ENCODE peak calls at places on chromosomes 6 and 20, in seven cellular contexts. O is transverse colon, N is SK-N-SH, K is tibial nerve, G is sigmoid colon, Y is stomach, U is esophagus muscularis mucosa. Q is an unnamed sample.

GRCh38 chr20:44066645-44067606 is 120.1 kb downstream of the JPH2 start:
- DNase-seq in O (no peak), N (peak; percentile 48), K (no peak), G (no peak), Y (peak; percentile 19), U (peak; percentile 87), Q (no peak)

GRCh38 chr6:139271056-139271455 is 20.7 kb downstream of the TXLNB start:
- DNase-seq in O (peak; percentile 32), N (no peak), K (no peak), G (no peak), Y (no peak), U (no peak), Q (no peak)

GRCh38 chr6:69022991-69023390 is 387.9 kb downstream of the ADGRB3 start:
- DNase-seq in O (no peak), N (no peak), K (no peak), G (no peak), Y (no peak), U (no peak), Q (no peak)

GRCh38 chr6:22082278-22082677 is 214.6 kb downstream of the PRL start:
- DNase-seq in O (no peak), N (no peak), K (no peak), G (no peak), Y (no peak), U (no peak), Q (no peak)

GRCh38 chr6:133854167-133854632 is 34.7 kb upstream of the TCF21 start:
- DNase-seq in O (no peak), N (no peak), K (no peak), G (no peak), Y (no peak), U (no peak), Q (no peak)

GRCh38 chr6:147106759-147107401 is 97.3 kb upstream of the STXBP5 start:
- DNase-seq in O (no peak), N (no peak), K (no peak), G (no peak), Y (no peak), U (no peak), Q (no peak)

GRCh38 chr6:54018722-54019121 is 92.5 kb upstream of the MLIP start:
- DNase-seq in O (no peak), N (no peak), K (no peak), G (no peak), Y (no peak), U (no peak), Q (no peak)

GRCh38 chr6:167140589-167141474 is 16.9 kb downstream of the GPR31 start:
- DNase-seq in O (peak; percentile 42), N (no peak), K (no peak), G (no peak), Y (no peak), U (no peak), Q (no peak)

GRCh38 chr20:37651932-37652331 is 41.9 kb upstream of the CTNNBL1 start:
- DNase-seq in O (peak; percentile 31), N (peak; percentile 68), K (no peak), G (no peak), Y (peak; percentile 71), U (no peak), Q (no peak)

GRCh38 chr6:68086199-68086598 is 548.9 kb upstream of the ADGRB3 start:
- DNase-seq in O (no peak), N (no peak), K (no peak), G (no peak), Y (no peak), U (no peak), Q (no peak)

GRCh38 chr6:14713008-14713452 is 532.8 kb upstream of the JARID2 start:
- DNase-seq in O (no peak), N (no peak), K (no peak), G (peak; percentile 83), Y (no peak), U (no peak), Q (peak; percentile 53)

GRCh38 chr6:164039954-164040375 is 625.4 kb downstream of the QKI start:
- DNase-seq in O (peak; percentile 19), N (no peak), K (no peak), G (peak; percentile 70), Y (peak; percentile 45), U (no peak), Q (peak; percentile 75)

GRCh38 chr20:20530428-20531151 is 162.7 kb downstream of the INSM1 start:
- DNase-seq in O (no peak), N (no peak), K (no peak), G (no peak), Y (no peak), U (no peak), Q (no peak)

GRCh38 chr20:38094373-38094775 is 60.8 kb downstream of the RPRD1B start:
- DNase-seq in O (peak; percentile 33), N (no peak), K (peak; percentile 41), G (peak; percentile 83), Y (peak; percentile 36), U (peak; percentile 68), Q (no peak)

GRCh38 chr20:31667315-31668285 is 29.9 kb downstream of the COX4I2 start:
- DNase-seq in O (no peak), N (no peak), K (no peak), G (no peak), Y (no peak), U (no peak), Q (no peak)

GRCh38 chr6:38554700-38555413 is 84.9 kb downstream of the BTBD9 start:
- DNase-seq in O (no peak), N (no peak), K (no peak), G (no peak), Y (no peak), U (no peak), Q (no peak)

GRCh38 chr6:4797590-4797989 is 21.4 kb downstream of the CDYL start:
- DNase-seq in O (no peak), N (no peak), K (no peak), G (no peak), Y (no peak), U (no peak), Q (no peak)

GRCh38 chr6:110331816-110332215 is 26.3 kb downstream of the METTL24 start:
- DNase-seq in O (peak; percentile 13), N (peak; percentile 85), K (no peak), G (peak; percentile 76), Y (no peak), U (no peak), Q (no peak)

GRCh38 chr6:34288581-34288980 is 39.8 kb upstream of the SMIM29 start:
- DNase-seq in O (no peak), N (no peak), K (no peak), G (no peak), Y (no peak), U (no peak), Q (no peak)

GRCh38 chr6:23477576-23477975 is 648.4 kb upstream of the NRSN1 start:
- DNase-seq in O (no peak), N (no peak), K (no peak), G (no peak), Y (no peak), U (no peak), Q (no peak)

GRCh38 chr6:46838033-46838432 is 44.8 kb downstream of the MEP1A start:
- DNase-seq in O (no peak), N (no peak), K (no peak), G (no peak), Y (no peak), U (no peak), Q (no peak)

GRCh38 chr6:145809211-145809610 is 5.4 kb downstream of the FBXO30 start:
- DNase-seq in O (no peak), N (no peak), K (no peak), G (no peak), Y (no peak), U (no peak), Q (no peak)
- H3K4me1 ChIP-seq in O (peaks cover 40% of the 10 kb centered on the region), N (peaks cover 11% of the 10 kb centered on the region), K (peaks cover 9% of the 10 kb centered on the region), G (peaks cover 62% of the 10 kb centered on the region), Y (peaks cover 12% of the 10 kb centered on the region), U (peaks cover 25% of the 10 kb centered on the region), Q (peaks cover 3% of the 10 kb centered on the region)

DNA sequence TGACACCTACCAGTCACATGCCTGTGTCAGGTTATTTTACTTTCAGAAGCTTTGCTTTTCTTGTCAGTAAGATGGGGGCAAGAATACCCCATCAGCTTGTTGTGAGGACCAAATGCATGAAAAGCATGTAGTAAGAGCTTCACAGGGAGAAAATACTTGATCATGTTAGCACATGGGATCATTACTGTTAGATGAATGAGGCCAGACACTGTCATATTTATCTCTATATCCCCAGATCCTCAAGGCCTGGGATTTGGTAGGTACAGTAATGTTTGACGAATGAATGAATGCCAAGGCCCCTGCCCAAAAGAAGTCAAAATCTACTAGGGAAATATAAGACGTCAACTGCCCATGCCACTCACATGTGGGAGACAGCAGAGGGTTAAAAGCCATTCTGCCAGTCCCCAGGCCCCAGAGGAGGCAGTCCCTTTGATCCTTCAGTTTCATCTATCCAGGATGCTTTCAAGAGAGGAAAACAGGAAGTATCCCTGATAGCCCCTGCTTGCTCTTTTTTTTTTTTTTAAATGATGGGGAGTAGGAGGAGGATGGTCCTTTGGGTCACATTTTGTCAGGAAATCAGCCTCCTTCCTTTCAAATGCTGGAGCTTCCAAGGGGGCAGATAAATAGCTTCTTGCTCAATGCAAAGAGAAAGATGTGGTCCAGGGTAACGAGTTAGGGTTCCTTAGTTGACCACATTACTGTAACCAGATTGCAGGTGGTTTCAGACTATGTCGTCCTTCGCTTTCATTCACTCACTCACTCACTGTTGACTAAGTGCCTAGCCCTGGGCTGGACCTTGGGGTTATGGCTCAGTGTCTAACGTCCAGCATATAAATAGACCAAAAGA is 64.8 kb upstream of the PIM1 start:
- DNase-seq in O (no peak), N (peak; percentile 39), K (no peak), G (no peak), Y (no peak), U (no peak), Q (no peak)
- TF ChIP-seq EP300 in O (no peak), N (no peak), K (no peak), G (no peak), Y (no peak), U (no peak), Q (no peak)

DNA sequence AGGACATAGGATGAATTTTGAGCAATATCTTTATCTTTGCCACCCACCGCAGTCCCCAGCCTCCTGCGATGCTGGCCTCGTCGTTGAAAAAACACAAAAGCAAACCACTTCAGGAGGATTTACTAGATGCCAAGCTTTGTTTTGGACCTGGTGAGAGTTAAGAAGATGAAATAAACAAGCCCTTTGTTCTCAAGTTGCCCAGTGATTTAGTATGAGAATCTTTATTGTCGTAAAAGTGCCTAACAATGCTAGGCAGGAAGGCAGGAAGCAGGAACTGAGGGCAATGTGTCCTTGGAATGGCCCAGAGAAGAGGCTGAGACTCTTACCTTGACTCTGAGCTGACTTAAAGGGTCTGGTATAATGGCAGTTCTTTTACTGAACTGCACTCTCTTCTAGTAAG is 116.0 kb downstream of the TRMT11 start:
- DNase-seq in O (no peak), N (no peak), K (no peak), G (no peak), Y (no peak), U (peak; percentile 37), Q (no peak)
- H3K4me3 ChIP-seq in O (no peak overlapping the region), N (no peak overlapping the region), K (no peak overlapping the region), G (no peak overlapping the region), Y (no peak overlapping the region), U (no peak overlapping the region), Q (no peak overlapping the region)

GRCh38 chr6:17967668-17968067 is 19.8 kb downstream of the KIF13A start:
- DNase-seq in O (no peak), N (no peak), K (no peak), G (no peak), Y (no peak), U (no peak), Q (no peak)
- H3K4me1 ChIP-seq in O (peaks cover 41% of the 10 kb centered on the region), N (peaks cover 5% of the 10 kb centered on the region), K (peaks cover 21% of the 10 kb centered on the region), G (peaks cover 74% of the 10 kb centered on the region), Y (no peaks in the 10 kb centered on the region), U (peaks cover 66% of the 10 kb centered on the region), Q (peaks cover 8% of the 10 kb centered on the region)

DNA sequence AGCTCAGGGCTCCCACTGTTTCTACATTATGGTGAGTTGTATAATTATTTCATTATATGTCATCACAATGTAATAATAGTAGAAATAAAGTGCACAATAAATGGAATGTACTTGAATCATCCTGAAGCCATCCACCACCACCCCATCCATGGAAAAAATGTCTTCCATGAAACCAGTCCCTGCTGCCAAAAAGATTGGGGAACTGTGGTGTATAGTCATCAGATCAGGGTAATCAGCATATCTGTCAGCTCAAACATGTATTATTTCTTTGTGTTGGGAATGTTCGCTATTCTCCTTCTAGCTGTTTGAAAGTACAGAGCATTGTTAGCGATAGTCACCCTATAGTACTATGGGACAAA is 33.8 kb upstream of the SLC22A23 start:
- DNase-seq in O (no peak), N (no peak), K (no peak), G (no peak), Y (no peak), U (no peak), Q (no peak)
- TF ChIP-seq EP300 in O (no peak), N (no peak), K (no peak), G (no peak), Y (no peak), U (no peak), Q (no peak)